ENCODE peak calls at places on chromosomes 16 and 17, in six cellular contexts. One of them, this sample, is unnamed.

GRCh38 chr17:67377727-67378443 is 804 bp downstream of the PITPNC1 start:
- DNase-seq in astrocyte of the spinal cord: peak; percentile 38
- DNase-seq in AG04450: no peak
- DNase-seq in vagina: no peak
- DNase-seq in cardiac muscle cell: peak; percentile 68
- DNase-seq in upper lobe of right lung: peak; percentile 83
- DNase-seq in this sample: peak; percentile 39

GRCh38 chr16:55508941-55509920 is at the start of gene LPCAT2:
- DNase-seq in astrocyte of the spinal cord: peak; percentile 88
- DNase-seq in AG04450: peak; percentile 67
- DNase-seq in vagina: peak; percentile 92
- DNase-seq in cardiac muscle cell: peak; percentile 91
- DNase-seq in upper lobe of right lung: peak; percentile 95
- DNase-seq in this sample: peak; percentile 87

GRCh38 chr16:3950343-3951193 is 70.1 kb upstream of the CREBBP start:
- DNase-seq in astrocyte of the spinal cord: peak; percentile 94
- DNase-seq in AG04450: peak; percentile 93
- DNase-seq in vagina: no peak
- DNase-seq in cardiac muscle cell: no peak
- DNase-seq in upper lobe of right lung: peak; percentile 90
- DNase-seq in this sample: peak; percentile 99

GRCh38 chr16:89586853-89587252 is 11.3 kb downstream of the CPNE7 start:
- DNase-seq in astrocyte of the spinal cord: no peak
- DNase-seq in AG04450: no peak
- DNase-seq in vagina: no peak
- DNase-seq in cardiac muscle cell: no peak
- DNase-seq in upper lobe of right lung: no peak
- DNase-seq in this sample: peak; percentile 68

GRCh38 chr17:75685508-75685907 is 18.4 kb downstream of the SAP30BP start:
- DNase-seq in astrocyte of the spinal cord: no peak
- DNase-seq in AG04450: no peak
- DNase-seq in vagina: no peak
- DNase-seq in cardiac muscle cell: no peak
- DNase-seq in upper lobe of right lung: no peak
- DNase-seq in this sample: peak; percentile 59

GRCh38 chr17:58403312-58403711 is 14.0 kb downstream of the RNF43 start:
- DNase-seq in astrocyte of the spinal cord: no peak
- DNase-seq in AG04450: no peak
- DNase-seq in vagina: no peak
- DNase-seq in cardiac muscle cell: no peak
- DNase-seq in upper lobe of right lung: no peak
- DNase-seq in this sample: no peak

GRCh38 chr16:4925791-4926190 is 11.2 kb downstream of the PPL start:
- DNase-seq in astrocyte of the spinal cord: no peak
- DNase-seq in AG04450: no peak
- DNase-seq in vagina: no peak
- DNase-seq in cardiac muscle cell: no peak
- DNase-seq in upper lobe of right lung: no peak
- DNase-seq in this sample: no peak

GRCh38 chr17:59423903-59424302 is 92.4 kb downstream of the YPEL2 start:
- DNase-seq in astrocyte of the spinal cord: no peak
- DNase-seq in AG04450: no peak
- DNase-seq in vagina: no peak
- DNase-seq in cardiac muscle cell: no peak
- DNase-seq in upper lobe of right lung: no peak
- DNase-seq in this sample: no peak

GRCh38 chr16:66740533-66740932 is 10.9 kb downstream of the DYNC1LI2 start:
- DNase-seq in astrocyte of the spinal cord: peak; percentile 27
- DNase-seq in AG04450: no peak
- DNase-seq in vagina: no peak
- DNase-seq in cardiac muscle cell: no peak
- DNase-seq in upper lobe of right lung: no peak
- DNase-seq in this sample: peak; percentile 52

GRCh38 chr17:8965394-8966168 is at the start of gene PIK3R5:
- DNase-seq in astrocyte of the spinal cord: no peak
- DNase-seq in AG04450: no peak
- DNase-seq in vagina: no peak
- DNase-seq in cardiac muscle cell: peak; percentile 19
- DNase-seq in upper lobe of right lung: peak; percentile 86
- DNase-seq in this sample: no peak

GRCh38 chr16:25035494-25036405 is 20.6 kb upstream of the ARHGAP17 start:
- DNase-seq in astrocyte of the spinal cord: no peak
- DNase-seq in AG04450: no peak
- DNase-seq in vagina: no peak
- DNase-seq in cardiac muscle cell: no peak
- DNase-seq in upper lobe of right lung: no peak
- DNase-seq in this sample: peak; percentile 46

GRCh38 chr16:11681526-11681925 is 13.3 kb downstream of the SNN start:
- DNase-seq in astrocyte of the spinal cord: no peak
- DNase-seq in AG04450: no peak
- DNase-seq in vagina: no peak
- DNase-seq in cardiac muscle cell: no peak
- DNase-seq in upper lobe of right lung: peak; percentile 69
- DNase-seq in this sample: no peak

GRCh38 chr16:533391-534088 is 6.0 kb downstream of the CAPN15 start:
- DNase-seq in astrocyte of the spinal cord: no peak
- DNase-seq in AG04450: no peak
- DNase-seq in vagina: no peak
- DNase-seq in cardiac muscle cell: peak; percentile 51
- DNase-seq in upper lobe of right lung: no peak
- DNase-seq in this sample: no peak

GRCh38 chr17:10737168-10737622 is 7.4 kb upstream of the TMEM220 start:
- DNase-seq in astrocyte of the spinal cord: peak; percentile 51
- DNase-seq in AG04450: peak; percentile 24
- DNase-seq in vagina: peak; percentile 90
- DNase-seq in cardiac muscle cell: peak; percentile 72
- DNase-seq in upper lobe of right lung: peak; percentile 79
- DNase-seq in this sample: peak; percentile 76

GRCh38 chr17:40548982-40549680 is 16.1 kb downstream of the CCR7 start:
- DNase-seq in astrocyte of the spinal cord: peak; percentile 94
- DNase-seq in AG04450: peak; percentile 85
- DNase-seq in vagina: peak; percentile 89
- DNase-seq in cardiac muscle cell: no peak
- DNase-seq in upper lobe of right lung: peak; percentile 69
- DNase-seq in this sample: peak; percentile 97

GRCh38 chr17:82348434-82348833 is 10.6 kb upstream of the TEX19 start:
- DNase-seq in astrocyte of the spinal cord: no peak
- DNase-seq in AG04450: no peak
- DNase-seq in vagina: no peak
- DNase-seq in cardiac muscle cell: no peak
- DNase-seq in upper lobe of right lung: no peak
- DNase-seq in this sample: no peak

GRCh38 chr16:81765111-81765919 is 13.8 kb upstream of the PLCG2 start:
- DNase-seq in astrocyte of the spinal cord: no peak
- DNase-seq in AG04450: no peak
- DNase-seq in vagina: no peak
- DNase-seq in cardiac muscle cell: no peak
- DNase-seq in upper lobe of right lung: no peak
- DNase-seq in this sample: no peak

GRCh38 chr17:20241855-20242254 is 225.5 kb downstream of the LGALS9B start:
- DNase-seq in astrocyte of the spinal cord: no peak
- DNase-seq in AG04450: no peak
- DNase-seq in vagina: no peak
- DNase-seq in cardiac muscle cell: no peak
- DNase-seq in upper lobe of right lung: no peak
- DNase-seq in this sample: no peak

GRCh38 chr16:53612003-53612402 is 91.7 kb downstream of the RPGRIP1L start:
- DNase-seq in astrocyte of the spinal cord: no peak
- DNase-seq in AG04450: no peak
- DNase-seq in vagina: no peak
- DNase-seq in cardiac muscle cell: no peak
- DNase-seq in upper lobe of right lung: no peak
- DNase-seq in this sample: no peak

GRCh38 chr17:7380855-7381683 is at the start of gene TNK1:
- DNase-seq in astrocyte of the spinal cord: no peak
- DNase-seq in AG04450: no peak
- DNase-seq in vagina: no peak
- DNase-seq in cardiac muscle cell: peak; percentile 36
- DNase-seq in upper lobe of right lung: peak; percentile 88
- DNase-seq in this sample: no peak

GRCh38 chr17:16439867-16440351 is 24.5 kb downstream of the TRPV2 start:
- DNase-seq in astrocyte of the spinal cord: no peak
- DNase-seq in AG04450: no peak
- DNase-seq in vagina: no peak
- DNase-seq in cardiac muscle cell: no peak
- DNase-seq in upper lobe of right lung: no peak
- DNase-seq in this sample: peak; percentile 48

GRCh38 chr17:9854255-9854654 is 28.5 kb downstream of the GLP2R start:
- DNase-seq in astrocyte of the spinal cord: no peak
- DNase-seq in AG04450: no peak
- DNase-seq in vagina: peak; percentile 62
- DNase-seq in cardiac muscle cell: no peak
- DNase-seq in upper lobe of right lung: no peak
- DNase-seq in this sample: no peak

GRCh38 chr17:39174907-39175694 is 9.1 kb upstream of the ARL5C start:
- DNase-seq in astrocyte of the spinal cord: peak; percentile 49
- DNase-seq in AG04450: no peak
- DNase-seq in vagina: no peak
- DNase-seq in cardiac muscle cell: peak; percentile 90
- DNase-seq in upper lobe of right lung: peak; percentile 81
- DNase-seq in this sample: peak; percentile 78

GRCh38 chr17:47117386-47117785 is 71.7 kb downstream of the CDC27 start:
- DNase-seq in astrocyte of the spinal cord: no peak
- DNase-seq in AG04450: no peak
- DNase-seq in vagina: no peak
- DNase-seq in cardiac muscle cell: no peak
- DNase-seq in upper lobe of right lung: no peak
- DNase-seq in this sample: no peak

GRCh38 chr17:66369830-66370229 is 67.4 kb downstream of the PRKCA start:
- DNase-seq in astrocyte of the spinal cord: no peak
- DNase-seq in AG04450: no peak
- DNase-seq in vagina: no peak
- DNase-seq in cardiac muscle cell: no peak
- DNase-seq in upper lobe of right lung: no peak
- DNase-seq in this sample: no peak

DNA sequence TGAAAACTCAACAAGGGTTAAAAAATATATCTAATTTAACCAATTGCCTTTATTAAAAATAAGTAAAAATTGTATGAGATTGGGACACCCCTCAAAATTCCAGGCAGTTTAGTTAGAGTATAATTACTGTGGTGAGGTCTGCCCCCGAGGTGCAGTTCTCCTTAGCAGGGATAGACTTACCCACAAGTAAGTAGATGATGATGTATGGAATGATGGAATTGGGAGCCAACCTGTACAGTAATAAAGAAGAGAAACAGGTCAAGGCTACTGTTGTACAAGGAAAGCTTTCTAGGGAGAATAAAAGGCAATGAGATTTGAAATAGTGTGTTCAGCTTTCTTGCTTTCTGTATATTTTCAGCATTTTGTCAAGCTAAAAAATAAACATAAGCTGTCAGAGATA is 1.8 kb downstream of the LDAF1 start:
- DNase-seq in astrocyte of the spinal cord: no peak
- DNase-seq in AG04450: no peak
- DNase-seq in vagina: no peak
- DNase-seq in cardiac muscle cell: no peak
- DNase-seq in upper lobe of right lung: no peak
- DNase-seq in this sample: no peak
- H3K4me3 ChIP-seq in astrocyte of the spinal cord: no peak overlapping the region
- H3K4me3 ChIP-seq in AG04450: no peak overlapping the region
- H3K4me3 ChIP-seq in vagina: peak overlapping the region; percentile 59
- H3K4me3 ChIP-seq in cardiac muscle cell: no peak overlapping the region
- H3K4me3 ChIP-seq in upper lobe of right lung: no peak overlapping the region
- H3K4me3 ChIP-seq in this sample: no peak overlapping the region

DNA sequence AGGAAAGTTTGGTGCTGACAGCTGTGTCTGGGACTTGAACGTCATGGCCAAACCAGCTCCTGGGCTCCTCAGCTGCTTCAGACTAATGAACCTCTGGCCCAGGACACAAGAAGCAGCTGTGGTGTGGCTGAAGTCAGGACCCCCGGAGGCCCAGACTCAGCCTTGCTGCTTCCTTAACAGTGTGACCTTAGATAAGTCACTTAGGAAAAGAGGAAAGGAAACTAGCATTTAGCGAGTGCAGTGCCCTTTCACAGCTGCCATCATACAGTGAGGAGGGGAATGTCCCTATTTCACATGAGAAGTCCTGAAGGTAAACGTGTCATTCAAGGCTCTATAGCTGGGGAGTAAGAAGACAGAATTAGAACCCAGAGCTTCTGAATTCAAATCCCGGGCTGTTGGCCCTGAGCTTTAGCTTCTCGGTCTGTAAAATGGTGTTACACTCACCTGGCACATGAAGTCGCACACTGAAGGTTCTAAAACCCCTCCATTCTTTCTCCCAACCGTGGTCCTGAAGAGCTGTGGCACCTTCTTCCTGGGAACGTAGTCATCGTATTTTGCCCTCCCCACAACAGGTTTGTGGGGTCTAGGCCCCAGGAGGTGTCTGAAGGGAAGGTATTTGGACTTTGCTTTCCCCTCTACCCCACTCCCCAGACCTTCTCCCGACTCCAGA is 910 bp upstream of the RAMP2 start:
- DNase-seq in astrocyte of the spinal cord: no peak
- DNase-seq in AG04450: no peak
- DNase-seq in vagina: no peak
- DNase-seq in cardiac muscle cell: no peak
- DNase-seq in upper lobe of right lung: no peak
- DNase-seq in this sample: no peak
- H3K4me3 ChIP-seq in astrocyte of the spinal cord: no peak overlapping the region
- H3K4me3 ChIP-seq in AG04450: no peak overlapping the region
- H3K4me3 ChIP-seq in vagina: peak overlapping the region; percentile 57
- H3K4me3 ChIP-seq in cardiac muscle cell: peak overlapping the region; percentile 45
- H3K4me3 ChIP-seq in upper lobe of right lung: peak overlapping the region; percentile 58
- H3K4me3 ChIP-seq in this sample: no peak overlapping the region

GRCh38 chr17:17462048-17462824 is 14.6 kb upstream of the MED9 start:
- DNase-seq in astrocyte of the spinal cord: no peak
- DNase-seq in AG04450: no peak
- DNase-seq in vagina: no peak
- DNase-seq in cardiac muscle cell: no peak
- DNase-seq in upper lobe of right lung: no peak
- DNase-seq in this sample: no peak
- H3K4me3 ChIP-seq in astrocyte of the spinal cord: no peak overlapping the region
- H3K4me3 ChIP-seq in AG04450: no peak overlapping the region
- H3K4me3 ChIP-seq in vagina: no peak overlapping the region
- H3K4me3 ChIP-seq in cardiac muscle cell: no peak overlapping the region
- H3K4me3 ChIP-seq in upper lobe of right lung: no peak overlapping the region
- H3K4me3 ChIP-seq in this sample: no peak overlapping the region

DNA sequence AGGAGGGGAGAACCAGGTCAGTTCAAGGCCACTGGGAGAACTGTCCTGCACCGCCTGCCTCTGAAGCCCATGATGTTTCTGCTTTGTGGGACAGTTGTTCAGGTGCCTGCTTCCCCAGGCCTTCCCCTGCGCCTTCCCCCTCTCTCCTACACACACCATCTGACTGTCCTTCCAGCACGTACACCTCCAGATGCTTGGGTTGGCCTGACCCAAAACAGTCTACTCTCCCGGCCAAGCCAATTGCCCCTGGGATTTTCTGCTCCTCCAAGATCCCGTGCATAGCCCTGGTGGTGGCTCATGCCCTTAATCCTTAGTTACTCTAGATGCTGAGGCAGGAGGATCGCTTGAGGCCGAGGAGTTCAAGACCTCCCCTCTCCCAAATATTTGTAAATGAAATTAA is 684 bp upstream of the RSAD1 start:
- DNase-seq in astrocyte of the spinal cord: no peak
- DNase-seq in AG04450: no peak
- DNase-seq in vagina: no peak
- DNase-seq in cardiac muscle cell: no peak
- DNase-seq in upper lobe of right lung: no peak
- DNase-seq in this sample: no peak
- H3K4me3 ChIP-seq in astrocyte of the spinal cord: no peak overlapping the region
- H3K4me3 ChIP-seq in AG04450: peak overlapping the region; percentile 88
- H3K4me3 ChIP-seq in vagina: peak overlapping the region; percentile 60
- H3K4me3 ChIP-seq in cardiac muscle cell: no peak overlapping the region
- H3K4me3 ChIP-seq in upper lobe of right lung: peak overlapping the region; percentile 89
- H3K4me3 ChIP-seq in this sample: no peak overlapping the region

This sample was measured in choroid plexus epithelial cell.